ENCODE peak calls at places on chromosomes 5 and 9, in eight cellular contexts. U is A549; Q is stimulated activated CD4-positive, alpha-beta T cell treated with anti-CD3 and anti-CD28 coated beads, Interleukin-2, amount 100 ng/mL, for 24 hours; T is heart left ventricle; W is activated CD8-positive, alpha-beta memory T cell treated with anti-CD3 and anti-CD28 coated beads, Interleukin-2, amount 50 U/mL, for 4 hours; N is C1 segment of cervical spinal cord; C is left colon; H is CD8-positive, alpha-beta memory T cell. A is an unnamed sample.
A peak's percentile ranks its signal among the peaks of the same experiment; 100 is the strongest.

GRCh38 chr5:157748740-157749461 is 5.4 kb downstream of the LSM11 start:
- DNase-seq in U (no peak), Q (no peak), T (no peak), W (no peak), N (no peak), C (no peak), H (no peak), A (no peak)

GRCh38 chr9:101514056-101514455 is 19.6 kb upstream of the RNF20 start:
- DNase-seq in U (no peak), Q (no peak), T (no peak), W (no peak), N (no peak), C (no peak), H (no peak), A (no peak)

GRCh38 chr5:140357731-140358093 is 2.3 kb upstream of the SLC4A9 start:
- DNase-seq in U (peak; percentile 93), Q (peak; percentile 76), T (peak; percentile 82), W (peak; percentile 69), N (peak; percentile 78), C (peak; percentile 84), H (peak; percentile 53), A (peak; percentile 74)

GRCh38 chr5:154223320-154223719 is 32.8 kb downstream of the GALNT10 start:
- DNase-seq in U (no peak), Q (no peak), T (no peak), W (no peak), N (no peak), C (no peak), H (no peak), A (no peak)

GRCh38 chr9:16753256-16753655 is 117.2 kb downstream of the BNC2 start:
- DNase-seq in U (no peak), Q (no peak), T (no peak), W (no peak), N (no peak), C (no peak), H (no peak), A (no peak)

GRCh38 chr9:73583590-73583989 is 431.9 kb downstream of the ANXA1 start:
- DNase-seq in U (no peak), Q (no peak), T (no peak), W (no peak), N (no peak), C (no peak), H (no peak), A (no peak)

GRCh38 chr5:172133359-172134029 is 54.5 kb downstream of the STK10 start:
- DNase-seq in U (no peak), Q (peak; percentile 70), T (no peak), W (peak; percentile 66), N (no peak), C (no peak), H (no peak), A (no peak)

GRCh38 chr5:4028384-4028783 is 432.8 kb downstream of the IRX1 start:
- DNase-seq in U (no peak), Q (no peak), T (no peak), W (no peak), N (no peak), C (no peak), H (no peak), A (no peak)

GRCh38 chr9:129276486-129277260 is 98.6 kb upstream of the IER5L start:
- DNase-seq in U (no peak), Q (peak; percentile 13), T (peak; percentile 13), W (peak; percentile 11), N (no peak), C (no peak), H (no peak), A (no peak)

GRCh38 chr5:91282210-91282609 is 100.9 kb downstream of the ARRDC3 start:
- DNase-seq in U (no peak), Q (no peak), T (no peak), W (no peak), N (no peak), C (no peak), H (no peak), A (no peak)

GRCh38 chr5:92444888-92445287 is 1061.8 kb upstream of the ARRDC3 start:
- DNase-seq in U (no peak), Q (no peak), T (no peak), W (no peak), N (no peak), C (no peak), H (no peak), A (no peak)

GRCh38 chr9:967851-968641 is 8.4 kb upstream of the DMRT3 start:
- DNase-seq in U (no peak), Q (no peak), T (no peak), W (no peak), N (no peak), C (no peak), H (no peak), A (no peak)

GRCh38 chr9:69773258-69773657 is 13.4 kb upstream of the PTAR1 start:
- DNase-seq in U (no peak), Q (no peak), T (no peak), W (no peak), N (no peak), C (no peak), H (no peak), A (no peak)